ENCODE peak calls at places on chromosomes 12 and 14, in ten cellular contexts. U is astrocyte; X is fibroblast of the aortic adventitia; Y is GM10248; A is OCI-LY7; T is stomach; P is CD8-positive, alpha-beta T cell; B is astrocyte of the spinal cord; N is GM06990; J is lower leg skin. E is an unnamed sample.

GRCh38 chr12:49564241-49565118 is 3.5 kb downstream of the MCRS1 start:
- DNase-seq in P (no peak), N (no peak), T (no peak), B (no peak), U (no peak), A (no peak), Y (no peak), X (no peak), J (no peak), E (no peak)

GRCh38 chr12:93099777-93100176 is 170.7 kb upstream of the EEA1 start:
- DNase-seq in X (no peak), N (no peak), J (no peak), T (no peak), A (no peak), B (no peak), Y (no peak), P (no peak), U (no peak), E (no peak)

GRCh38 chr14:105375635-105376057 is 22.7 kb upstream of the TEX22 start:
- DNase-seq in P (no peak), J (no peak), U (no peak), T (no peak), A (peak), Y (no peak), X (no peak), N (no peak), B (no peak), E (no peak)

GRCh38 chr12:22856120-22856699 is 231.2 kb downstream of the ETNK1 start:
- DNase-seq in J (no peak), P (no peak), X (peak), N (no peak), U (peak), A (peak), B (peak), Y (no peak), T (no peak), E (no peak)

GRCh38 chr14:52824479-52824878 is 33.1 kb upstream of the GNPNAT1 start:
- DNase-seq in T (no peak), A (no peak), X (peak), Y (no peak), B (no peak), P (no peak), N (no peak), U (peak), J (no peak), E (no peak)

GRCh38 chr14:68975667-68976066 is 3.4 kb downstream of the ACTN1 start:
- DNase-seq in X (peak), A (no peak), P (no peak), N (no peak), Y (no peak), U (peak), J (peak), T (no peak), B (peak), E (no peak)

GRCh38 chr14:60757617-60758016 is 23.1 kb downstream of the MNAT1 start:
- DNase-seq in N (no peak), J (no peak), B (peak), U (peak), A (no peak), Y (no peak), T (no peak), X (peak), P (no peak), E (no peak)

GRCh38 chr12:114414031-114414865 is 8.3 kb upstream of the TBX5 start:
- DNase-seq in A (no peak), J (no peak), N (no peak), U (no peak), T (no peak), X (no peak), B (no peak), Y (no peak), P (no peak), E (no peak)

GRCh38 chr14:54040851-54041250 is 84.2 kb upstream of the BMP4 start:
- DNase-seq in J (no peak), P (no peak), A (no peak), U (peak), B (peak), N (no peak), Y (no peak), T (no peak), X (peak), E (no peak)

GRCh38 chr14:76564471-76565119 is 188.7 kb downstream of the ESRRB start:
- DNase-seq in P (no peak), X (no peak), Y (no peak), T (no peak), J (no peak), A (peak), N (no peak), B (no peak), U (no peak), E (no peak)
- TF ChIP-seq CTCF in P (no peak), X (no peak), Y (peak), T (no peak), J (no peak), A (peak), N (peak), B (no peak), U (no peak), E (no peak)

DNA sequence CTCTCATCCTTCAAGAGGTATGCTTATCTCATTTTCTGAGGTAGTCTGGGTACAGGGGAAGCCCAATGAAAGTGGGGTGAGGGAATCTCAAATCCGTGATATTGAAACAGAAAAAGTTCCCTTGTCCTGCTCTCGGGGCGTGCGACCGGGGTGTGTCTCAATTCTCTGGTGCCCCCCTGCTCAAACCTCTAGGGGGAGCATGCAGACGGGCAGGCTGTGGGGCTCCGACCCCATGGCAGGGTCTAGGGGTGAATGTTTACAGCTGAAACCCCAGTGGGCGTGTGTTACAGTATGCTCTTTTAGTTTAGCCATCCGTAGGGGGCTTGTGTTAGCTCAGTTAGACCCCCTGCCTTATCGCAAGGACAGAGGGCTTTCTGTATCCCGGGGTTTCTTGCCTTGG is 68.7 kb downstream of the PTPRQ start:
- DNase-seq in N (no peak), P (no peak), X (no peak), J (peak), T (no peak), A (no peak), Y (no peak), B (no peak), U (no peak), E (no peak)
- TF ChIP-seq CTCF in N (no peak), P (no peak), X (no peak), J (no peak), T (no peak), A (peak), Y (no peak), B (no peak), U (no peak), E (no peak)

GRCh38 chr12:4939418-4940023 is 29.8 kb downstream of the KCNA1 start:
- DNase-seq in B (no peak), U (no peak), N (no peak), Y (no peak), A (no peak), X (peak), J (no peak), P (no peak), T (no peak), E (no peak)
- TF ChIP-seq CTCF in B (no peak), U (no peak), N (no peak), Y (no peak), A (no peak), X (peak), J (no peak), P (no peak), T (no peak), E (no peak)

DNA sequence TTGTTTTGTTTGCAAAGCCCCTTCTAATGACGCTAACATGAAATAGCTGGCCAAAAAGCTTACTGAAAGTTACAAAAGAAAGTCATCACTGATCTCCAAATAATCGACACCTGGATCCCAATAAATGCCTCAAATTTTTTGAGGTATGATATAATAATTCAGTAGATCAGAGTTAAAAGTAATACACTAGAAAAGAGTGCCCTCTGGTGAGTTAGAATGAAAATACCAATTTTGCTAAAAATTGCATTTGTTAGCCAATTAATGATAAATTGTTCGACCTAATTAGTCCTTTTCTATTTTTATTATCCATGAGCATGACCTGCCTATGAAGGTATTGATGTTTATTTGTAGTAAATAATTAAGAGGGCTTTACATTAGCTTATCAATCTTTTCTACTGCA is 78.6 kb downstream of the CEP128 start:
- DNase-seq in Y (no peak), J (no peak), T (no peak), U (no peak), X (peak), P (no peak), B (no peak), N (no peak), A (no peak), E (no peak)
- TF ChIP-seq CTCF in Y (no peak), J (no peak), T (no peak), U (peak), X (peak), P (no peak), B (peak), N (peak), A (peak), E (no peak)

GRCh38 chr14:66306101-66306500 is 180.1 kb upstream of the CCDC196 start:
- DNase-seq in Y (no peak), T (no peak), J (no peak), N (no peak), A (no peak), U (no peak), P (no peak), B (no peak), X (no peak), E (no peak)
- TF ChIP-seq CTCF in Y (no peak), T (no peak), J (no peak), N (no peak), A (no peak), U (no peak), P (no peak), B (no peak), X (no peak), E (no peak)

GRCh38 chr14:99659333-99659741 is 14.4 kb downstream of the HHIPL1 start:
- DNase-seq in X (no peak), B (no peak), U (no peak), Y (no peak), N (no peak), T (no peak), A (no peak), J (no peak), P (no peak), E (no peak)
- TF ChIP-seq CTCF in X (no peak), B (no peak), U (no peak), Y (no peak), N (no peak), T (no peak), A (no peak), J (no peak), P (no peak), E (no peak)